ENCODE peak calls at places on chromosome 20, in six cellular contexts. One of them, this sample, is unnamed.

GRCh38 chr20:25205277-25206062 is 10.0 kb downstream of the ENTPD6 start:
- DNase-seq in HepG2: no peak
- DNase-seq in WTC11: no peak
- DNase-seq in A549: no peak
- DNase-seq in K562: no peak
- DNase-seq in endothelial cell of umbilical vein: no peak
- DNase-seq in this sample: no peak

GRCh38 chr20:17761612-17762011 is 61.8 kb downstream of the BANF2 start:
- DNase-seq in HepG2: no peak
- DNase-seq in WTC11: no peak
- DNase-seq in A549: no peak
- DNase-seq in K562: peak; percentile 16
- DNase-seq in endothelial cell of umbilical vein: no peak
- DNase-seq in this sample: no peak

GRCh38 chr20:60427516-60427915 is 469.3 kb downstream of the CDH26 start:
- DNase-seq in HepG2: no peak
- DNase-seq in WTC11: no peak
- DNase-seq in A549: no peak
- DNase-seq in K562: no peak
- DNase-seq in endothelial cell of umbilical vein: no peak
- DNase-seq in this sample: no peak

GRCh38 chr20:41392871-41393704 is 26.5 kb upstream of the EMILIN3 start:
- DNase-seq in HepG2: no peak
- DNase-seq in WTC11: no peak
- DNase-seq in A549: no peak
- DNase-seq in K562: no peak
- DNase-seq in endothelial cell of umbilical vein: no peak
- DNase-seq in this sample: no peak

GRCh38 chr20:54624701-54625472 is 149.5 kb downstream of the DOK5 start:
- DNase-seq in HepG2: no peak
- DNase-seq in WTC11: no peak
- DNase-seq in A549: no peak
- DNase-seq in K562: no peak
- DNase-seq in endothelial cell of umbilical vein: no peak
- DNase-seq in this sample: no peak

GRCh38 chr20:1242530-1242929 is 16.7 kb downstream of the RAD21L1 start:
- DNase-seq in HepG2: no peak
- DNase-seq in WTC11: no peak
- DNase-seq in A549: peak; percentile 29
- DNase-seq in K562: peak; percentile 27
- DNase-seq in endothelial cell of umbilical vein: peak; percentile 80
- DNase-seq in this sample: no peak

GRCh38 chr20:1341561-1342265 is 12.8 kb upstream of the SDCBP2 start:
- DNase-seq in HepG2: no peak
- DNase-seq in WTC11: no peak
- DNase-seq in A549: no peak
- DNase-seq in K562: no peak
- DNase-seq in endothelial cell of umbilical vein: peak; percentile 66
- DNase-seq in this sample: peak; percentile 30

GRCh38 chr20:57801046-57801445 is 91.2 kb upstream of the PMEPA1 start:
- DNase-seq in HepG2: no peak
- DNase-seq in WTC11: no peak
- DNase-seq in A549: no peak
- DNase-seq in K562: no peak
- DNase-seq in endothelial cell of umbilical vein: no peak
- DNase-seq in this sample: no peak

GRCh38 chr20:33042430-33042829 is 11.0 kb downstream of the BPIFB6 start:
- DNase-seq in HepG2: no peak
- DNase-seq in WTC11: no peak
- DNase-seq in A549: no peak
- DNase-seq in K562: no peak
- DNase-seq in endothelial cell of umbilical vein: no peak
- DNase-seq in this sample: no peak

DNA sequence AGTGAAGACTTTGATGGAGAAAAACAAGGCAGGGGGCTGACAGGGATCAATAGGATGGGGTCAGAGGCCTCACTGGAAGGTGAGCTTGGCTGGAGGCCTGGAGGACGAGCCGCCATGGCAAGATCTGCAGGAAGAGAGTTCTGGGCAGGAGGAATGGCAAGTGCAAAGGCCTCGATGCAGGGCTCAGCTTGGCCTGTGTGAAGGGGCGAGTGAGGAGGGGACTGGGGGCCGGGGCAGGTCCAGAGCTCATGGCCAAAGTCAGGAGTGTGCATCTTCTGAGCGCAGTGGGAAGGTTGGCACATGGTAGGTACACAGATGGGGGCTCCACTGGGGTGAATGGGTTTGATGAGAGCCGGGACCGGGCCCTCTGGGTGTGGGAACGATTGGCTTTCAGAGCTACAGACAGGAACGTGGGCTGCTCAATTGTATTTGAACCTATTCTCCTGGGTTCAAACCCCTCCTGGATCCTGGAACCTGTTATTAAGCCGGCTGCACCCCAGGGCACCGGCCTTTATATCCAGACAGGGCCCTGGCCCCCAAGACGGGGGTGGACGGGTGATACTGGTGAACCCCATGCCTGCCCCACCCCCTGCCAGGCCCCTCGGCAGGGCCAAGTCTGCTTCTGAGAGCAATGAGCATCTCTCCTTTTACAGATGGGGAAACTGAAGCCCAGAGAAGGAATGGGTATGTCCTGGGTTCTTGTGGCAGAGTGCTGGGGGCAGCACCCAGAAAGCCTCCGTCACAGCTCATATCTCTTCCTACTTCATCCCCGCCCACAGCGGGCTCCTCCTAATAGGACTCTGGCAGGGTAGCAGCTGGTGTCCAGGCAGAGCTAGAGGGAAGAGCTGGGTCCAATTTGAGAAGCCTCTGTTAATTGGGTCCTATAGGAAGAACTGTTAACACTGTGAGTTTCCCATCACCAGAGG is 106.1 kb downstream of the CEBPB start:
- DNase-seq in HepG2: peak; percentile 59
- DNase-seq in WTC11: no peak
- DNase-seq in A549: no peak
- DNase-seq in K562: no peak
- DNase-seq in endothelial cell of umbilical vein: no peak
- DNase-seq in this sample: no peak
- TF ChIP-seq JUN in HepG2: no peak
- TF ChIP-seq JUN in WTC11: no peak
- TF ChIP-seq JUN in A549: no peak
- TF ChIP-seq JUN in K562: no peak
- TF ChIP-seq JUN in endothelial cell of umbilical vein: no peak
- TF ChIP-seq JUN in this sample: no peak

GRCh38 chr20:59152559-59153354 is 10.9 kb upstream of the ZNF831 start:
- DNase-seq in HepG2: no peak
- DNase-seq in WTC11: no peak
- DNase-seq in A549: no peak
- DNase-seq in K562: no peak
- DNase-seq in endothelial cell of umbilical vein: no peak
- DNase-seq in this sample: no peak

GRCh38 chr20:59151391-59151790 is 12.2 kb upstream of the ZNF831 start:
- DNase-seq in HepG2: no peak
- DNase-seq in WTC11: no peak
- DNase-seq in A549: no peak
- DNase-seq in K562: no peak
- DNase-seq in endothelial cell of umbilical vein: no peak
- DNase-seq in this sample: no peak

GRCh38 chr20:59153355-59153681 is 10.3 kb upstream of the ZNF831 start:
- DNase-seq in HepG2: no peak
- DNase-seq in WTC11: no peak
- DNase-seq in A549: no peak
- DNase-seq in K562: no peak
- DNase-seq in endothelial cell of umbilical vein: no peak
- DNase-seq in this sample: no peak

GRCh38 chr20:59150821-59151251 is 12.8 kb upstream of the ZNF831 start:
- DNase-seq in HepG2: no peak
- DNase-seq in WTC11: no peak
- DNase-seq in A549: no peak
- DNase-seq in K562: no peak
- DNase-seq in endothelial cell of umbilical vein: no peak
- DNase-seq in this sample: no peak

DNA sequence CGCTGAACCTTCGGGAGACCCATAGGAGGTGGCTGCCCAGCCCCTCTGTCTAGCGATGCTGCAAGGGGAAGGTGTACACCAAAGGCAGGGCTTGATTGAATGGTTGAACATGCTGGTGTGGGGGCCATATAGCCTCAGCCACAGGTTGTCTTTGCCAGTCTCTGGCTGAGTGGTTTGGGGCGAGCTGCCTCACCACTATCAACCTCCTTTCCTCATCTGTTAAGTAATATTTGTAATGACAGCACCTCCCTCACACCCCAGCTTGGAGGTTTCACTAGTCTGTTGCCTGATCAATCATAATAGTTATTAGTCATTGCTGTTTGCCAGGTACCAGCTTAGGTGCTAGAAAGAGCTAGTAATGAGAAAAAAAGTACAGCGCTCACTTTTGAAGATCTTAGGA is 11.8 kb upstream of the ZNF831 start:
- DNase-seq in HepG2: no peak
- DNase-seq in WTC11: no peak
- DNase-seq in A549: no peak
- DNase-seq in K562: no peak
- DNase-seq in endothelial cell of umbilical vein: no peak
- DNase-seq in this sample: no peak
- TF ChIP-seq JUN in HepG2: no peak
- TF ChIP-seq JUN in WTC11: no peak
- TF ChIP-seq JUN in A549: no peak
- TF ChIP-seq JUN in K562: no peak
- TF ChIP-seq JUN in endothelial cell of umbilical vein: no peak
- TF ChIP-seq JUN in this sample: no peak

DNA sequence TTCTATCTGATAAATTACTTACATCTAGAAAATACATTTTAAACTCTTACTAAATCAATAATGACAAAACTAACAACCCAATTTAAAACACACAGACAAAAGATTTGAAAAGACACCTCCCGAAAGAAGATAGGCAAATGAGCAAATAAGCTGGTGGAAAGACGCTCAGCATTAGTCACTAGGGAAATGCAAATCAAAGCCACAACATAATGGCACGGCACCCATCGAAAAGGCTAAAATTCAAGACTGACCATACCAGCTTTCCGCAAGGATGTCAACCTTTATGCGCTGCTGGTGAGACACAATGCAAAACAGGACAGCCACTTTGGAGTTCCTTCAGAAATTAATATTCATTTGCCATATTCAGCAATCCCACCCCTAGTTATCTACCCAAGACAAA is 25.9 kb downstream of the TAF4 start:
- DNase-seq in HepG2: no peak
- DNase-seq in WTC11: no peak
- DNase-seq in A549: no peak
- DNase-seq in K562: no peak
- DNase-seq in endothelial cell of umbilical vein: no peak
- DNase-seq in this sample: no peak
- TF ChIP-seq JUN in HepG2: no peak
- TF ChIP-seq JUN in WTC11: no peak
- TF ChIP-seq JUN in A549: no peak
- TF ChIP-seq JUN in K562: no peak
- TF ChIP-seq JUN in endothelial cell of umbilical vein: no peak
- TF ChIP-seq JUN in this sample: no peak

GRCh38 chr20:8124639-8125038 is 7.4 kb upstream of the PLCB1 start:
- DNase-seq in HepG2: no peak
- DNase-seq in WTC11: no peak
- DNase-seq in A549: no peak
- DNase-seq in K562: no peak
- DNase-seq in endothelial cell of umbilical vein: no peak
- DNase-seq in this sample: no peak
- TF ChIP-seq JUN in HepG2: no peak
- TF ChIP-seq JUN in WTC11: no peak
- TF ChIP-seq JUN in A549: no peak
- TF ChIP-seq JUN in K562: no peak
- TF ChIP-seq JUN in endothelial cell of umbilical vein: no peak
- TF ChIP-seq JUN in this sample: no peak

GRCh38 chr20:8851446-8851845 is 217.4 kb upstream of the PLCB4 start:
- DNase-seq in HepG2: no peak
- DNase-seq in WTC11: no peak
- DNase-seq in A549: no peak
- DNase-seq in K562: no peak
- DNase-seq in endothelial cell of umbilical vein: no peak
- DNase-seq in this sample: no peak

GRCh38 chr20:8855315-8855714 is 213.6 kb upstream of the PLCB4 start:
- DNase-seq in HepG2: no peak
- DNase-seq in WTC11: no peak
- DNase-seq in A549: no peak
- DNase-seq in K562: no peak
- DNase-seq in endothelial cell of umbilical vein: no peak
- DNase-seq in this sample: no peak

GRCh38 chr20:8853805-8854338 is 215.0 kb upstream of the PLCB4 start:
- DNase-seq in HepG2: peak; percentile 89
- DNase-seq in WTC11: no peak
- DNase-seq in A549: peak; percentile 80
- DNase-seq in K562: peak; percentile 39
- DNase-seq in endothelial cell of umbilical vein: peak; percentile 90
- DNase-seq in this sample: no peak

GRCh38 chr20:8856668-8857067 is 212.2 kb upstream of the PLCB4 start:
- DNase-seq in HepG2: no peak
- DNase-seq in WTC11: no peak
- DNase-seq in A549: no peak
- DNase-seq in K562: no peak
- DNase-seq in endothelial cell of umbilical vein: no peak
- DNase-seq in this sample: no peak

GRCh38 chr20:8854566-8854965 is 214.3 kb upstream of the PLCB4 start:
- DNase-seq in HepG2: no peak
- DNase-seq in WTC11: peak; percentile 13
- DNase-seq in A549: no peak
- DNase-seq in K562: peak; percentile 5
- DNase-seq in endothelial cell of umbilical vein: peak; percentile 37
- DNase-seq in this sample: no peak
- TF ChIP-seq JUN in HepG2: no peak
- TF ChIP-seq JUN in WTC11: no peak
- TF ChIP-seq JUN in A549: no peak
- TF ChIP-seq JUN in K562: no peak
- TF ChIP-seq JUN in endothelial cell of umbilical vein: no peak
- TF ChIP-seq JUN in this sample: no peak

GRCh38 chr20:63897978-63898561 is 3.1 kb downstream of the DNAJC5 start:
- DNase-seq in HepG2: no peak
- DNase-seq in WTC11: no peak
- DNase-seq in A549: no peak
- DNase-seq in K562: no peak
- DNase-seq in endothelial cell of umbilical vein: no peak
- DNase-seq in this sample: no peak

GRCh38 chr20:63895202-63895885 is 418 bp downstream of the DNAJC5 start:
- DNase-seq in HepG2: no peak
- DNase-seq in WTC11: no peak
- DNase-seq in A549: no peak
- DNase-seq in K562: no peak
- DNase-seq in endothelial cell of umbilical vein: no peak
- DNase-seq in this sample: peak; percentile 56

GRCh38 chr20:63895886-63896135 is 885 bp downstream of the DNAJC5 start:
- DNase-seq in HepG2: no peak
- DNase-seq in WTC11: no peak
- DNase-seq in A549: no peak
- DNase-seq in K562: no peak
- DNase-seq in endothelial cell of umbilical vein: no peak
- DNase-seq in this sample: no peak

GRCh38 chr20:63894358-63895201 is at the start of gene DNAJC5:
- DNase-seq in HepG2: peak; percentile 95
- DNase-seq in WTC11: peak; percentile 92
- DNase-seq in A549: peak; percentile 92
- DNase-seq in K562: peak; percentile 100
- DNase-seq in endothelial cell of umbilical vein: peak; percentile 91
- DNase-seq in this sample: peak; percentile 78

GRCh38 chr20:63896136-63896890 is 1.4 kb downstream of the DNAJC5 start:
- DNase-seq in HepG2: peak; percentile 87
- DNase-seq in WTC11: no peak
- DNase-seq in A549: no peak
- DNase-seq in K562: peak; percentile 56
- DNase-seq in endothelial cell of umbilical vein: peak; percentile 45
- DNase-seq in this sample: no peak
- TF ChIP-seq JUN in HepG2: peak; percentile 65
- TF ChIP-seq JUN in WTC11: no peak
- TF ChIP-seq JUN in A549: no peak
- TF ChIP-seq JUN in K562: no peak
- TF ChIP-seq JUN in endothelial cell of umbilical vein: no peak
- TF ChIP-seq JUN in this sample: no peak

GRCh38 chr20:20888273-20888656 is 175.8 kb upstream of the RALGAPA2 start:
- DNase-seq in HepG2: no peak
- DNase-seq in WTC11: no peak
- DNase-seq in A549: no peak
- DNase-seq in K562: no peak
- DNase-seq in endothelial cell of umbilical vein: no peak
- DNase-seq in this sample: no peak
- TF ChIP-seq JUN in HepG2: no peak
- TF ChIP-seq JUN in WTC11: no peak
- TF ChIP-seq JUN in A549: no peak
- TF ChIP-seq JUN in K562: no peak
- TF ChIP-seq JUN in endothelial cell of umbilical vein: no peak
- TF ChIP-seq JUN in this sample: no peak

This sample was measured in H1.